ENCODE peak calls at places on chromosomes 4 and X, in six cellular contexts. L is endothelial cell of umbilical vein, I is A549, R is K562, G is H1, C is HepG2. D is an unnamed sample.

GRCh38 chr4:5142726-5143125 is 91.4 kb downstream of the STK32B start:
- DNase-seq in G (peak; percentile 56), I (peak; percentile 58), L (peak; percentile 53), R (peak; percentile 26), C (peak; percentile 20), D (peak; percentile 60)

GRCh38 chrX:110428144-110428543 is 69.5 kb downstream of the RTL9 start:
- DNase-seq in R (no peak), G (no peak), L (no peak), I (no peak), C (no peak), D (no peak)

GRCh38 chrX:13778916-13779315 is 38.0 kb downstream of the GPM6B start:
- DNase-seq in G (no peak), C (no peak), L (peak; percentile 68), I (no peak), R (no peak), D (no peak)

GRCh38 chr4:34615315-34615714 is 1629.0 kb downstream of the ARAP2 start:
- DNase-seq in L (no peak), C (no peak), I (no peak), R (no peak), G (no peak), D (no peak)

GRCh38 chr4:185383451-185383850 is 12.3 kb downstream of the LRP2BP start:
- DNase-seq in G (no peak), R (no peak), L (no peak), C (no peak), I (no peak), D (no peak)

GRCh38 chr4:128379860-128380259 is 92.2 kb upstream of the PGRMC2 start:
- DNase-seq in I (peak; percentile 53), R (peak; percentile 49), C (peak; percentile 12), G (peak; percentile 64), L (peak; percentile 32), D (peak; percentile 56)

GRCh38 chr4:150156543-150156942 is 78.3 kb downstream of the DCLK2 start:
- DNase-seq in R (no peak), I (no peak), L (no peak), G (no peak), C (no peak), D (no peak)

GRCh38 chr4:55547461-55547770 is 707 bp upstream of the CLOCK start:
- DNase-seq in G (no peak), I (no peak), L (no peak), C (no peak), R (no peak), D (peak; percentile 51)

GRCh38 chr4:38759077-38759789 is 23.6 kb downstream of the TLR10 start:
- DNase-seq in C (peak; percentile 39), I (peak; percentile 43), R (peak; percentile 58), G (peak; percentile 79), L (peak; percentile 64), D (peak; percentile 67)

GRCh38 chr4:124105212-124105611 is 607.3 kb downstream of the ANKRD50 start:
- DNase-seq in G (no peak), C (no peak), I (no peak), L (peak; percentile 22), R (no peak), D (no peak)

GRCh38 chr4:53555111-53555510 is 36.2 kb downstream of the LNX1 start:
- DNase-seq in G (no peak), R (no peak), C (no peak), L (no peak), I (no peak), D (no peak)

GRCh38 chrX:1212532-1212931 is at the start of gene CRLF2:
- DNase-seq in L (no peak), G (no peak), I (peak; percentile 63), R (no peak), C (no peak), D (no peak)

GRCh38 chr4:37976991-37977470 is 16.8 kb downstream of the PTTG2 start:
- DNase-seq in C (peak; percentile 65), G (peak; percentile 86), L (peak; percentile 51), R (peak; percentile 92), I (peak; percentile 61), D (peak; percentile 80)

GRCh38 chrX:38312436-38312835 is 14.9 kb downstream of the RPGR start:
- DNase-seq in L (peak; percentile 65), G (no peak), I (peak; percentile 40), R (no peak), C (no peak), D (no peak)

GRCh38 chrX:96102997-96103396 is 581.6 kb upstream of the DIAPH2 start:
- DNase-seq in G (no peak), C (no peak), R (no peak), I (no peak), L (peak; percentile 1), D (no peak)

GRCh38 chr4:151434183-151434860 is 25.3 kb downstream of the FHIP1A start:
- DNase-seq in G (no peak), R (no peak), C (no peak), L (no peak), I (no peak), D (no peak)

GRCh38 chr4:7648813-7649395 is 214.2 kb upstream of the PSAPL1 start:
- DNase-seq in R (no peak), G (no peak), L (no peak), C (no peak), I (no peak), D (no peak)

GRCh38 chrX:16651422-16651821 is 1.5 kb downstream of the S100G start:
- DNase-seq in C (no peak), G (no peak), L (no peak), I (no peak), R (no peak), D (no peak)

GRCh38 chr4:175947117-175947722 is 118.4 kb upstream of the WDR17 start:
- DNase-seq in R (no peak), C (peak; percentile 6), I (peak; percentile 17), L (peak; percentile 54), G (no peak), D (no peak)

GRCh38 chrX:136146614-136147319 is 566 bp upstream of the FHL1 start:
- DNase-seq in C (no peak), G (peak; percentile 51), I (no peak), L (peak; percentile 30), R (no peak), D (peak; percentile 34)

GRCh38 chr4:140928880-140929279 is 172.7 kb upstream of the TBC1D9 start:
- DNase-seq in C (no peak), G (no peak), L (no peak), R (no peak), I (no peak), D (no peak)

GRCh38 chr4:138111462-138112000 is 130.6 kb downstream of the SLC7A11 start:
- DNase-seq in R (no peak), I (no peak), G (no peak), C (peak; percentile 59), L (peak; percentile 74), D (peak; percentile 32)

GRCh38 chr4:182975806-182976205 is 58.6 kb upstream of the DCTD start:
- DNase-seq in C (no peak), L (peak; percentile 95), R (peak; percentile 16), G (no peak), I (peak; percentile 61), D (no peak)

DNA sequence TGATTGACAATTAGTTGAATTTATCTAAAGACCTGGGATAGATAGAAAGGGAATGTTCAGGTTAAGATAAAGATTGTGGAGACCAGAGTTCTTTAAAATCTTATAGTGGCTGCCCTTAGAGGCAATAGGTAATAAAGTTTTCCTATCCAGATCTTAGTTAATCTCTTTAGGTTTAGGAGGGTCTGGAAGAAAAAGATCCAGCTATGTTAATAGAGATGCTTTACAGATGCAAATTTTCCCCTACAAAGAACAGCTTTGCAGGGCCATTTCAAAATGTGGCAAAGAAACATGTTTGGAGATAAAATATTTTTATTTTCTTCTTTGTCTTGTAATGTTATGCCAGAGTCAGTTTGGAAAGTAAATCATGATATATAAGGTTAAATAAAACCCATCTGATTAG is 54.1 kb upstream of the CHIC1 start:
- DNase-seq in G (no peak), C (no peak), L (no peak), I (no peak), R (no peak), D (no peak)
- TF ChIP-seq JUN in G (no peak), C (no peak), L (no peak), I (no peak), R (no peak), D (no peak)

DNA sequence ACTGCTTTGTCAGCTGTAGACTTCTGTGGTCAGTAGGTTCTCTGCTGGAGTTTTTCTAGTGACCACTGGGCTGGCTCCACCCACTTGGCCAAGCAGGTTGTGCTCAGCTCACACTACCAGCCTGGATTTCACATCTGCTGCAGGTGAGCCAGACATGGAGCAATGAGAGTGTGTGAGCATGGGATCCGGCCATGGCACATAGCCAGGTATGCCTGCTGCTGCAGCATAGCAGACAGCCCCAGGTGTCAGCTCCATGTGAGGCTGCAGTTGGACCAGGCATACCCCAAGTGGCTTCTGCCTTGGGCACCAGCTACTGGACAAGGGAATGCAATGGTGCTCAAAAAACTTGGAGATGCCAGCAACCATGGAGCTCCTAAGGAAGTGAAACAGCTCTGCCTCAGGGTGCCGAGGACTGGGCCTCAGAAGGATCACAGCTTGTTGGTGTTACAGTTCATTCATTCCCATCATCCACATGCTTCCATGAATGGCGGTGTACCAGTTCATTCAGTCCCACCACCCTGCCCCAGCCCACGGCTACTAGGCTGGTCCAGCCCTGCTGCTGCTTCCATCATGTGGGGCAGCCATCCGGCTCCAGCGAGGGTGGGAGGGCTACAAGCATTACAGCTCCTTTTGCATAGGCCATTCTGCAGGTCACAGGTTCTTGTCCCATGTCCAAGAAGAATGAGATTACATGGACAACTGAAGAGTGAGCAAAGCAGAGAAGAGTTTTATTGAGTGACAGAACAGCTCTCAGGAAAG is 389.1 kb upstream of the PCDH7 start:
- DNase-seq in G (no peak), L (no peak), C (no peak), I (no peak), R (no peak), D (no peak)
- TF ChIP-seq JUN in G (no peak), L (no peak), C (no peak), I (no peak), R (no peak), D (no peak)

DNA sequence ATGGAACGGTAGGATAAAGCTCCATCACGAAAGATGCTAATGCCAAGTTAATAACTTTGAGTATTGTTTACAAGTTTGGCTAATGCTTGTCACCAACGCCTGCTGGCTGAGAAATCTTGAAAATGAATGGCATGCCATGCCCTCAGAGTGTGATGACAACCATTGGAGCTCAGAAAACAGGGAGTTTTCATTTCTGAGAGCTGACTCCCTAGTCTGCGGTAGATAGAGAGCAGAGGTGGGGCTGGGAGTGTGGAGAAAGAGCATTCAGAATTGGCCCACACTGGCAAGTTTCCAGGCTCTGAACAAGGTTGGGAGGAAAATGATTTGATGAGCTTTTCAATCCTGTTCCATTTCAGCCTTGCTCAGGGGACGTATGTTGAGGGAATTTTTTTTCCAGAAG is 183.9 kb downstream of the CPEB2 start:
- DNase-seq in C (no peak), R (no peak), I (no peak), L (no peak), G (no peak), D (no peak)
- TF ChIP-seq JUN in C (no peak), R (no peak), I (no peak), L (no peak), G (no peak), D (no peak)

GRCh38 chrX:43971966-43972961 is 926 bp downstream of the NDP start:
- DNase-seq in R (no peak), C (no peak), G (no peak), I (no peak), L (peak; percentile 40), D (no peak)

GRCh38 chrX:43973249-43973672 is at the start of gene NDP:
- DNase-seq in L (peak; percentile 42), G (no peak), C (no peak), I (no peak), R (no peak), D (peak; percentile 16)

GRCh38 chrX:43968347-43968746 is 4.8 kb downstream of the NDP start:
- DNase-seq in L (no peak), R (no peak), G (no peak), I (no peak), C (no peak), D (no peak)

GRCh38 chrX:43969504-43970501 is 3.4 kb downstream of the NDP start:
- DNase-seq in L (no peak), I (peak; percentile 2), C (no peak), R (no peak), G (no peak), D (peak; percentile 19)

GRCh38 chrX:43970528-43970927 is 2.7 kb downstream of the NDP start:
- DNase-seq in I (peak; percentile 14), C (no peak), G (no peak), R (no peak), L (no peak), D (no peak)
- TF ChIP-seq JUN in I (no peak), C (no peak), G (no peak), R (no peak), L (no peak), D (no peak)

D was measured in WTC11.